ENCODE peak calls at places on chromosome 7, in eight cellular contexts. H, I, S, V, P, R, D and K are unnamed samples.

GRCh38 chr7:120856621-120857352 is 1.2 kb downstream of the TSPAN12 start:
- DNase-seq in H (peak), I (peak), S (no peak), V (no peak), P (no peak), R (no peak), D (peak), K (peak)

GRCh38 chr7:7861211-7861633 is 107.4 kb upstream of the GLCCI1 start:
- DNase-seq in H (no peak), I (peak), S (no peak), V (peak), P (peak), R (no peak), D (no peak), K (no peak)

GRCh38 chr7:43076189-43076605 is 36.2 kb upstream of the HECW1 start:
- DNase-seq in H (no peak), I (peak), S (no peak), V (no peak), P (peak), R (peak), D (no peak), K (no peak)

GRCh38 chr7:100723732-100724275 is 3.5 kb downstream of the EPO start:
- DNase-seq in H (no peak), I (no peak), S (no peak), V (no peak), P (no peak), R (no peak), D (no peak), K (no peak)

GRCh38 chr7:36082216-36082615 is 70.8 kb upstream of the EEPD1 start:
- DNase-seq in H (no peak), I (no peak), S (no peak), V (no peak), P (no peak), R (no peak), D (no peak), K (no peak)

GRCh38 chr7:471866-472639 is 47.6 kb downstream of the PDGFA start:
- DNase-seq in H (peak), I (no peak), S (peak), V (peak), P (no peak), R (no peak), D (peak), K (peak)

GRCh38 chr7:151832656-151833055 is 44.3 kb downstream of the PRKAG2 start:
- DNase-seq in H (no peak), I (no peak), S (no peak), V (no peak), P (no peak), R (no peak), D (no peak), K (no peak)

GRCh38 chr7:152465118-152465387 is 29.2 kb upstream of the KMT2C start:
- DNase-seq in H (no peak), I (no peak), S (no peak), V (no peak), P (no peak), R (no peak), D (no peak), K (no peak)

GRCh38 chr7:105963038-105963667 is at the start of gene CDHR3:
- DNase-seq in H (no peak), I (no peak), S (no peak), V (no peak), P (no peak), R (no peak), D (no peak), K (no peak)

GRCh38 chr7:45890902-45891461 is 2.7 kb downstream of the IGFBP1 start:
- DNase-seq in H (peak), I (peak), S (no peak), V (peak), P (no peak), R (peak), D (peak), K (no peak)